ENCODE peak calls at places on chromosomes 13 and 19, in six cellular contexts. W is esophagus squamous epithelium, I is uterus, T is H54, Y is transverse colon, N is breast epithelium. H is an unnamed sample.

GRCh38 chr13:109211616-109212015 is 574.8 kb downstream of the IRS2 start:
- DNase-seq in N (peak), T (peak), I (no peak), Y (no peak), W (no peak), H (no peak)

GRCh38 chr13:78121459-78122348 is 203.1 kb upstream of the EDNRB start:
- DNase-seq in N (no peak), Y (peak), W (no peak), T (no peak), I (peak), H (peak)

GRCh38 chr13:51771418-51772104 is 32.4 kb downstream of the DHRS12 start:
- DNase-seq in Y (no peak), W (no peak), T (no peak), N (no peak), I (no peak), H (no peak)

GRCh38 chr19:40721936-40722661 is 5.2 kb downstream of the ITPKC start:
- DNase-seq in T (no peak), N (peak), Y (no peak), I (no peak), W (no peak), H (no peak)

GRCh38 chr19:10114651-10115391 is 3.3 kb downstream of the P2RY11 start:
- DNase-seq in Y (no peak), W (no peak), N (no peak), T (no peak), I (no peak), H (no peak)

GRCh38 chr19:46896076-46896794 is 35.4 kb downstream of the ARHGAP35 start:
- DNase-seq in T (no peak), W (no peak), I (no peak), Y (no peak), N (no peak), H (no peak)

GRCh38 chr13:79423801-79424642 is 18.0 kb upstream of the RBM26 start:
- DNase-seq in I (no peak), Y (no peak), W (no peak), T (no peak), N (no peak), H (peak)

GRCh38 chr13:49046534-49046933 is 70.8 kb downstream of the FNDC3A start:
- DNase-seq in W (no peak), I (no peak), T (no peak), Y (no peak), N (no peak), H (no peak)

GRCh38 chr13:99955747-99956472 is 15.7 kb downstream of the ZIC5 start:
- DNase-seq in N (no peak), I (no peak), W (no peak), T (no peak), Y (no peak), H (no peak)

GRCh38 chr19:50300814-50301606 is 28.2 kb downstream of the KCNC3 start:
- DNase-seq in W (no peak), T (peak), N (no peak), Y (no peak), I (no peak), H (no peak)

GRCh38 chr13:28657784-28658538 is 969 bp upstream of the POMP start:
- DNase-seq in T (no peak), N (no peak), Y (no peak), I (no peak), W (no peak), H (peak)

GRCh38 chr19:1783874-1784273 is 28.2 kb downstream of the ATP8B3 start:
- DNase-seq in I (no peak), T (no peak), Y (no peak), W (no peak), N (no peak), H (no peak)

GRCh38 chr13:38590796-38591507 is 95.9 kb upstream of the FREM2 start:
- DNase-seq in T (no peak), W (no peak), N (no peak), Y (no peak), I (no peak), H (no peak)

GRCh38 chr19:40689339-40690049 is 957 bp downstream of the NUMBL start:
- DNase-seq in N (no peak), I (no peak), T (no peak), Y (no peak), W (no peak), H (peak)

GRCh38 chr13:44989941-44990340 is 603 bp downstream of the GPALPP1 start:
- DNase-seq in I (no peak), N (no peak), Y (no peak), T (no peak), W (no peak), H (peak)

GRCh38 chr13:45786293-45786920 is 65.1 kb downstream of the SIAH3 start:
- DNase-seq in I (no peak), N (no peak), W (no peak), T (no peak), Y (no peak), H (no peak)

GRCh38 chr19:18152444-18152816 is 533 bp upstream of the PIK3R2 start:
- DNase-seq in N (peak), Y (peak), W (peak), T (peak), I (peak), H (peak)

GRCh38 chr19:18150776-18151624 is 2.0 kb upstream of the PIK3R2 start:
- DNase-seq in I (no peak), W (no peak), N (no peak), T (no peak), Y (no peak), H (no peak)

GRCh38 chr19:18155095-18156087 is 2.4 kb downstream of the PIK3R2 start:
- DNase-seq in W (no peak), N (no peak), I (no peak), Y (peak), T (no peak), H (no peak)

GRCh38 chr19:18153555-18154134 is 682 bp downstream of the PIK3R2 start:
- DNase-seq in Y (peak), W (no peak), T (no peak), I (no peak), N (no peak), H (no peak)

GRCh38 chr19:18152817-18153554 is at the start of gene PIK3R2:
- DNase-seq in Y (peak), N (peak), T (peak), W (peak), I (peak), H (peak)
- TF ChIP-seq POLR2A in Y (peak), N (no peak), T (peak), W (peak), I (peak), H (peak)

DNA sequence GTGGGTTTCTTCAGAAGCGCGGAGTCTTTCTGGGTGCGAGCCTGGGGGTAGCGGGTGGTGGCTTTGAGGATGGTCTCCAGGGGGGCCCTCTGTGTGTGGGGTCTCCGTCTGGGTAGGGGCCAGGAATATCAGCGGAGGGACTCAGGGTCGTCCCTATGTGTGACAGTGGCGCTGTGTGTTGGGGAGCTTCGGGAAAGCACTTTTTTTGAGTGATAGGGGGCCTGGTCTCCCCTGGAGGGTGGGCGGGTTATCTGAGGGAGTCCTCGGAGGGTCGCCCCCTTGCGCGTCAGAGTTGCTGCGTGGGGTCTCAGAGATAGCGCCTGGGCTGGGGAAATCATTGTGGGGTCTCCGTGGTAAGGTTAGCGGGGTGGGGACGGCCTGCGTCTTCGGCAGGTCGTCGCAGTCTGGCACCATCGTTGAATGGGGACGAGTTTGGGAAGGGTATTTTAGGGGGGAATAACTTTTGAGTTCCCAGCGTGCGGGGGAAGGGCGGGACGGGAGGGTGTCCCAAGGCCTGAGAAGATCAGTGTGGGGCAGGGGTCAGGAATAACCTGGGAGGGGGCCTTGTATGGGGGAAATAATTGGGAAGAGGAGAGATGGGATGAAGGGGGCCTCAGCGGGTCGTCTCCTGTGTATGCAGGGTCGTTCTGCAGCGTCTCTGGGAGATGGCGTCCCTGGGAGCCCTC is 851 bp downstream of the IER2 start:
- DNase-seq in N (peak), W (no peak), I (peak), T (no peak), Y (no peak), H (peak)
- TF ChIP-seq POLR2A in N (no peak), W (no peak), I (no peak), T (peak), Y (no peak), H (no peak)

GRCh38 chr19:17214531-17215124 is 529 bp upstream of the USE1 start:
- DNase-seq in T (no peak), W (no peak), N (no peak), Y (no peak), I (no peak), H (no peak)

GRCh38 chr19:17213334-17213733 is 1.8 kb upstream of the USE1 start:
- DNase-seq in I (no peak), T (no peak), N (no peak), Y (no peak), W (no peak), H (no peak)

GRCh38 chr19:17211547-17212446 is 3.4 kb upstream of the USE1 start:
- DNase-seq in T (no peak), W (no peak), N (no peak), Y (no peak), I (no peak), H (no peak)

GRCh38 chr19:17216058-17216670 is 1.0 kb downstream of the USE1 start:
- DNase-seq in W (no peak), N (no peak), Y (no peak), I (no peak), T (no peak), H (no peak)

GRCh38 chr19:17215125-17215971 is at the start of gene USE1:
- DNase-seq in N (peak), T (peak), Y (peak), I (peak), W (peak), H (peak)
- TF ChIP-seq POLR2A in N (peak), T (peak), Y (peak), I (no peak), W (peak), H (peak)

DNA sequence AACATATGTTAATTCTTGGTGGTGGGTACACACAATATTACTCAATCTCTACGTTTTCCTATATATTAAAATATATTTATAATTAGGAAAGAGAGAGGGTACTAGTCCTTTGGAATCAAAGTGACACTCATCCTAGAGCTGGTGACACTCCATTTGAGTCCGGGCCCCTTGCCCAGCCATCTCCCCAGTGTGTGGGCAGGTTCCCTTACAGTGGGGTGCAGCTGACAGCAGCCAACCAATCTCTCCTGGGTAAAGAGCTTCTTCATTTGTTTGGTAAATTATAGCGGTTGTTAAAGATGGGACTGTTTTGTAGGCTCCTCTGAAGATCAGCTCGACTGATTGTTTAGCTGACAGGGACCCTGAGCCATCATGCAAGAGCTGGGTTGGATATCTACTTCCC is 37.2 kb upstream of the RGCC start:
- DNase-seq in N (no peak), Y (no peak), T (no peak), W (no peak), I (no peak), H (no peak)
- TF ChIP-seq POLR2A in N (no peak), Y (no peak), T (no peak), W (no peak), I (no peak), H (no peak)

DNA sequence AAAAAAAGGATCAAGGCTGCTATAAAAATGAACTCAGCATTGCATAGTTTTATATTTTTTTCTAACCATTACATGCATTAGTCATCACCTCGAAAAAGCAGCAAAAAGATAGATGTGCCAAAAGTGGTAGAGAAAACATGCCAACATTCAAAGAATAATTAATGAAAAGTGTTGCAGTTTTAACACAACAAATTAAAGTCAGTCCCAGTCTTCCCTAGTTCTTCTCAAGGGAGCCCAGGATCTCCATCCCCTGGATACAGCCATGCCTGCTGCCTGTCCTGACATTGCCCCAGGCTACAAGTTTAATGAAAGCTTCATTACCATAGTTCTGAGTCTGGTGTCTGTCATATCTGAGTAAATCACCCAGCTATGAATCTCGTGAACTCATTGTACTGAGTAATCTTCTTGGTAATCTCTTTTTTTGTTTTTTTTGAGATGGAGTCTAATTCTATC is 116.6 kb upstream of the KLF12 start:
- DNase-seq in N (no peak), I (no peak), Y (no peak), T (no peak), W (no peak), H (no peak)
- TF ChIP-seq POLR2A in N (no peak), I (no peak), Y (no peak), T (no peak), W (no peak), H (no peak)

GRCh38 chr19:37217855-37218591 is at the start of gene ZNF383:
- DNase-seq in N (peak), Y (peak), T (peak), I (peak), W (peak), H (peak)
- TF ChIP-seq POLR2A in N (peak), Y (peak), T (peak), I (no peak), W (peak), H (peak)

GRCh38 chr19:55599468-55600335 is at the start of the genes FIZ1 and ZNF524:
- DNase-seq in T (peak), Y (peak), W (peak), N (peak), I (peak), H (peak)
- TF ChIP-seq POLR2A in T (peak), Y (peak), W (no peak), N (no peak), I (no peak), H (peak)

DNA sequence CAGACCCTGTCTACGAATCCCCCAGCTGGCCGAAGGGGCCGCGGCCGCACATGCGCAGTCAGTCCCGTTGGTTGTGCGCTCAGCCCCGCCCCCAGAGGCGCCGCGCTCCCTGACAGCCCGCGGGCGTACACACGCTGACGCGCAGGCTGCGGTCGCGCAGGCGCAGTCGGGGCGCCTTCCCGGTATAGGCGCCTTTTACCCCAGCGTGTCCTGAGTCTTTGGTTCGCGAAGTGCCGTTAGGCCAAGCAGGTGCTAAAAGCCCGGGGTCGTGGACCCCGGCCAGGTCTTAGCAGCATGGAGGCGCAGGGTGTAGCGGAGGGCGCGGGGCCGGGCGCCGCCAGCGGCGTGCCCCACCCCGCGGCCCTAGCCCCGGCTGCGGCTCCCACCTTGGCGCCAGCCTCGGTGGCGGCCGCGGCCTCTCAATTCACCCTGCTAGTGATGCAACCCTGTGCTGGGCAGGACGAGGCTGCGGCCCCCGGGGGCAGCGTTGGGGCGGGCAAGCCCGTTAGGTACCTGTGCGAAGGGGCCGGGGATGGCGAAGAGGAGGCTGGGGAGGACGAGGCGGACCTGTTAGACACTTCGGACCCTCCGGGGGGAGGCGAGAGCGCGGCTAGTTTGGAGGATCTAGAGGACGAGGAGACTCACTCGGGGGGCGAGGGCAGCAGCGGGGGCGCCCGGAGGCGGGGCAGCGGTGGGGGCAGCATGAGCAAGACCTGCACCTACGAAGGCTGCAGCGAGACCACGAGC is at the start of gene RFXAP:
- DNase-seq in N (peak), Y (peak), W (peak), I (peak), T (peak), H (peak)
- TF ChIP-seq POLR2A in N (peak), Y (peak), W (no peak), I (peak), T (peak), H (peak)

GRCh38 chr13:23899555-23899954 is 2.3 kb upstream of the C1QTNF9B start:
- DNase-seq in I (no peak), Y (no peak), T (no peak), N (no peak), W (no peak), H (peak)

GRCh38 chr13:23903906-23904280 is 6.6 kb upstream of the C1QTNF9B start:
- DNase-seq in I (no peak), T (no peak), N (no peak), W (no peak), Y (no peak), H (no peak)

GRCh38 chr13:23905766-23906165 is 8.5 kb upstream of the C1QTNF9B start:
- DNase-seq in W (no peak), T (no peak), Y (no peak), I (no peak), N (no peak), H (no peak)

GRCh38 chr13:23901365-23901764 is 4.1 kb upstream of the C1QTNF9B start:
- DNase-seq in T (no peak), N (no peak), W (no peak), Y (no peak), I (no peak), H (no peak)

GRCh38 chr13:23902975-23903905 is 5.9 kb upstream of the C1QTNF9B start:
- DNase-seq in Y (no peak), I (no peak), T (no peak), N (no peak), W (no peak), H (no peak)
- TF ChIP-seq POLR2A in Y (no peak), I (no peak), T (no peak), N (no peak), W (no peak), H (no peak)